ENCODE peak calls at places on chromosomes 12 and 14, in six cellular contexts. W, P, F, C, S and U are unnamed samples.

GRCh38 chr12:100427078-100427477 is 46.6 kb upstream of the NR1H4 start:
- DNase-seq in W (no peak), P (peak), F (no peak), C (peak), S (peak), U (peak)

GRCh38 chr14:79758985-79759384 is 452.3 kb downstream of the DIO2 start:
- DNase-seq in W (no peak), P (no peak), F (no peak), C (no peak), S (no peak), U (no peak)

GRCh38 chr12:74945771-74946198 is 263.9 kb downstream of the KCNC2 start:
- DNase-seq in W (no peak), P (no peak), F (no peak), C (no peak), S (no peak), U (peak)

GRCh38 chr14:73633115-73633514 is 11.7 kb upstream of the DNAL1 start:
- DNase-seq in W (peak), P (no peak), F (no peak), C (no peak), S (no peak), U (no peak)

GRCh38 chr12:80670214-80670613 is 37.2 kb upstream of the MYF6 start:
- DNase-seq in W (no peak), P (no peak), F (no peak), C (no peak), S (no peak), U (no peak)

GRCh38 chr12:68932701-68933563 is at the start of gene CPM:
- DNase-seq in W (peak), P (no peak), F (peak), C (peak), S (no peak), U (no peak)

GRCh38 chr14:75597149-75597548 is 18.7 kb downstream of the FLVCR2 start:
- DNase-seq in W (no peak), P (no peak), F (no peak), C (no peak), S (no peak), U (no peak)

GRCh38 chr12:55762646-55763045 is 19.7 kb downstream of the GDF11 start:
- DNase-seq in W (no peak), P (no peak), F (no peak), C (no peak), S (no peak), U (no peak)

GRCh38 chr12:3326850-3327780 is 163.9 kb upstream of the PRMT8 start:
- DNase-seq in W (no peak), P (no peak), F (no peak), C (no peak), S (no peak), U (peak)

GRCh38 chr12:53042607-53043454 is 7.0 kb upstream of the TNS2 start:
- DNase-seq in W (no peak), P (no peak), F (no peak), C (no peak), S (no peak), U (no peak)

DNA sequence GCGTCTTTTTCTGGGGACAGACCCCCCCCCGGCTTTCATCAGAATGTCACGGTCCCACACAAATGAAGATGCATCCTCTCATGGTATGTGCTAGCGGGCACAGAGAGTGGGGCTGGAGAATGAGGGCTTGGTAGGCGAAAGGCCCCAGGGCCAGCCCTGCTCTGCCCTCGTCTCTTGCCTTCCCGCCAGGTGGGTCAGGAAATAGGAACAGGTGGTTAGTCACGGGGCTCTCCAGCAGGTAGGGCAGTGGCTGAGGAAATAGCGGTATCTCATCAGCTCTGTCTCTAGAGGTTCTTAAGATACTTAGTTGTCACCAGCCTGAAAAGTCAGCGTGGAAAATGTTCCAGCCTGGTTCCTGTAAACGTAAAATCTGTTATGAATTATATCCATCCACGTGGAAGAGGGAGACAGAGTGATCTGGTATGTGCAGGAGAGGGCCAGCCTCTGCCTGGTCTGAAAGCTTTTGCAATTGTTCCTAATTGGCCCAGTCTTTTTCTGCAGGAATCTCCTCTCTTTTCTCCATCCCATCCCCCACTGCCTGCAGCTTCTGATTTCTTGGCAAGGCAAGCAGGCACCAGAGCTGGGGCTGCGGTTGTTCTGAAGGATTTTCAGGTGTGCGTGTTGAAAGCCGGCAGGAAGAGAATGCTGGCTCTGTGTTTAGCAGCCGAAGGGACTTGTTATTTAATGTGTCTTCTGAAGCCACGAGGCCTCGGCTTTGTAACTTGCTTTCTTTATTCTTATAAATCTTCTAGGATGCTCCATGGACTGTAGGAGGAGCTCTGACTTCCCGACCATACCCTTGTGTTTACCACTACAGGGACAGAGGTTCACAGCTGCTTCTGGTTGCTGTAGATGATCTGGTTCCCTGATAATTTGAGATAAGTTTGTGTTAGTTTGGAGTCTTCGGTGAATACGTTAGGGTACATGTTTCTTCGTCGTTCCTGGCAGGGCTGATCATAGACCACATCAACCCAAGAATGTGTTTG is 131.1 kb downstream of the CACNA1C start:
- DNase-seq in W (no peak), P (peak), F (peak), C (peak), S (peak), U (no peak)
- TF ChIP-seq CTCF in W (no peak), P (peak), F (peak), C (peak), S (peak), U (peak)

GRCh38 chr14:48035836-48036235 is 360.4 kb upstream of the MDGA2 start:
- DNase-seq in W (peak), P (no peak), F (no peak), C (no peak), S (no peak), U (no peak)
- TF ChIP-seq CTCF in W (no peak), P (no peak), F (no peak), C (no peak), S (no peak), U (no peak)

DNA sequence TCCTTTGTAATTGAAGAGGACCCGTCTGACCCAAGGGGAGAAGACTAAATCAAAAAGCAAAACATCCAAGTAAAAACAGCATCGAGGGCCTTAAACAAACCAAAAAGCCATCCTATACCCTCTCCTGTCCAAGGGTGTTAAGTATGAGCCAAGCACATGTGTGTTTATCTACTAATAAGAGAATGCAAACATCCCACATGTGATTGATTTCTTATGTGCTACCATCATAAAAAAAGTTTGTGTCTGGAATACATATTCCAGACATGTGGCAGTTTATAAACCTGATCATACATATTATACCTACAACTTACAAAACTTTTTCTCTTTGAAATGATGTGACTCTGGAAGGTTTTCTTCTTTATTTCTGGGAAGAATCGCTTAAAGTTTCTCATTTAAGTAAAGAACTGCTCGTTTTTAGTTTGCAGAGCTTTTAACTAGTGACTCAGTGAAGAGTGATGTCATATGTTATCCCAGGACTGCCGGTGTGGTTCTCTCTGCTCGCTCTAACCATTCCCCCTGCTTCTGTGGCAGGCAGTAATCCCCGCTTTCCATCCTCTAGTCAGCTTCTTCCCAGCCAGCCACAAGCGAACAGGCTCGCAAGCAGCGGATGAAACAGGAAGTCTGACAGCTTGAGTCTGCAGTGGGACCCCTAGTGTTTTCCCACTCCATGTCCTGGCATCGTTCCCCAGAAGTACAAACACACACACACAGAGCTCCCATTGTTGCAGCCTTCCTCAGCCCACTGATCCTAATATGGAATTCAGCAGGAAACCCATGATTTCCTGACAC is 431 bp upstream of the RHOJ start:
- DNase-seq in W (peak), P (peak), F (no peak), C (peak), S (peak), U (peak)
- TF ChIP-seq CTCF in W (peak), P (peak), F (no peak), C (peak), S (peak), U (no peak)

GRCh38 chr14:82412545-82412944 is 878.9 kb upstream of the SEL1L start:
- DNase-seq in W (no peak), P (no peak), F (no peak), C (no peak), S (no peak), U (no peak)

GRCh38 chr14:82414853-82415539 is 881.3 kb upstream of the SEL1L start:
- DNase-seq in W (no peak), P (no peak), F (no peak), C (no peak), S (no peak), U (no peak)

GRCh38 chr14:82410064-82410463 is 876.4 kb upstream of the SEL1L start:
- DNase-seq in W (no peak), P (no peak), F (no peak), C (no peak), S (no peak), U (no peak)

GRCh38 chr14:82411373-82411772 is 877.7 kb upstream of the SEL1L start:
- DNase-seq in W (no peak), P (no peak), F (no peak), C (no peak), S (no peak), U (no peak)
- TF ChIP-seq CTCF in W (no peak), P (no peak), F (no peak), C (no peak), S (no peak), U (no peak)

GRCh38 chr14:49294736-49295135 is 291.4 kb downstream of the RPS29 start:
- DNase-seq in W (no peak), P (no peak), F (no peak), C (no peak), S (no peak), U (no peak)
- TF ChIP-seq CTCF in W (no peak), P (no peak), F (no peak), C (no peak), S (no peak), U (no peak)

DNA sequence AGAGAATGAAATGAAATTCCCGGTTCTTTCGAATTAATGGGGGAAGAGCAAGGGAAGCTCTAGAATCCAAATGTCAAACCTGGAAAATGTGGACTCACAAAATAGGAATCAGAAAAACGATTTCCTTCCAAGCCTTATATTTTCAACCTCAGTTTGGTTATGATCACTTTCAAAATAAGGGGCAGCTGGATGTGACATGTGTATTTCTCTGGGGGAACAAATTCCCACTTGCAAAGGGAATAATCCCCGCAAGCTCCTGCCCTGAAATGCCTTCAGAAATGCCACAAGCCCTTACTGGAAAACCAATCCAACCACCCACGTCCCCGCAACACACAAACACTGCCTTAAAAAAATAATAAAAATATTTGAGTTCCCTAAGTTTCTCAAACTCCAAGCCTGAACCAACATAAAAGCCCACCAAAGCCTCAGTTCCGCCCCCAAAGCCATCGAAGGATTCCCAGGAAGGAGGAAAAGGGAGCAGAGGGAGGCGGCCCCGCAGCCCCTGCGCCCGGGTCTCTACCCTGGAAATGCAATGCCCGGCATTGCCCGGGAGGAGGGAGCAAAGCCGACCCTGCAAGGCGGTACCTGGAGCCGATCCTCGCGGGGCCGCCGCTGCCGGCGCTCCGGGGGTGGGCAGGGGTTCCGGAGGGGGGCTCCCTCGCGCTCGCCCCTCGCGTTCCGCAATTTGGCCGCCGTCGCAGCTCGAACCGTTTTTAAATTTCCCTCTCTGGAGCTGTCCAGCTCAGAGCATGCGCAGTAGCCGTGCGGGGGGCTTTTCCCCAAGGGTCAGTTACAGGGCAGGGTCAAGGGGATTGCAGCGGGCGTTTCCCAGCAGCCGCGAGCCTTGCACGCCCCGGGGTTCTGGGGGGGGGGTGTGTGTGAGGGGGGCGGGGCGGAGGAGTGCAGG is at the start of gene FOXN4:
- DNase-seq in W (no peak), P (no peak), F (peak), C (no peak), S (no peak), U (no peak)
- TF ChIP-seq CTCF in W (no peak), P (no peak), F (peak), C (no peak), S (no peak), U (no peak)

GRCh38 chr12:122866950-122867607 is 28.8 kb downstream of the VPS37B start:
- DNase-seq in W (no peak), P (no peak), F (no peak), C (no peak), S (no peak), U (no peak)

GRCh38 chr12:122866379-122866778 is 29.5 kb downstream of the VPS37B start:
- DNase-seq in W (no peak), P (no peak), F (no peak), C (no peak), S (no peak), U (no peak)

GRCh38 chr12:122867701-122868461 is 28.0 kb downstream of the VPS37B start:
- DNase-seq in W (peak), P (no peak), F (peak), C (no peak), S (no peak), U (no peak)

GRCh38 chr12:122864894-122865253 is 29.6 kb downstream of the HIP1R start:
- DNase-seq in W (no peak), P (no peak), F (no peak), C (no peak), S (no peak), U (no peak)

GRCh38 chr12:122865268-122866231 is 30.3 kb downstream of the HIP1R start:
- DNase-seq in W (peak), P (no peak), F (peak), C (no peak), S (no peak), U (no peak)
- TF ChIP-seq CTCF in W (peak), P (peak), F (peak), C (peak), S (peak), U (peak)